ENCODE peak calls at places on chromosomes 12 and 14, in ten cellular contexts. One of them, this sample, is unnamed.

GRCh38 chr12:3680919-3681594 is 71.9 kb downstream of the CRACR2A start:
- DNase-seq in thyroid gland: peak; percentile 71
- DNase-seq in esophagus muscularis mucosa: peak; percentile 89
- DNase-seq in A549: no peak
- DNase-seq in IMR-90: no peak
- DNase-seq in heart left ventricle: peak; percentile 49
- DNase-seq in endothelial cell of umbilical vein: peak; percentile 61
- DNase-seq in body of pancreas: peak; percentile 72
- DNase-seq in HCT116: no peak
- DNase-seq in adrenal gland: no peak
- DNase-seq in this sample: peak; percentile 67

GRCh38 chr12:27366621-27367020 is 34.0 kb downstream of the BMAL2 start:
- DNase-seq in adrenal gland: no peak
- DNase-seq in A549: no peak
- DNase-seq in body of pancreas: no peak
- DNase-seq in IMR-90: no peak
- DNase-seq in heart left ventricle: no peak
- DNase-seq in thyroid gland: no peak
- DNase-seq in endothelial cell of umbilical vein: peak; percentile 58
- DNase-seq in esophagus muscularis mucosa: no peak
- DNase-seq in HCT116: no peak
- DNase-seq in this sample: no peak

GRCh38 chr14:103607039-103607668 is 21.9 kb upstream of the KLC1 start:
- DNase-seq in IMR-90: peak; percentile 92
- DNase-seq in HCT116: no peak
- DNase-seq in body of pancreas: peak; percentile 48
- DNase-seq in heart left ventricle: peak; percentile 85
- DNase-seq in thyroid gland: peak; percentile 54
- DNase-seq in esophagus muscularis mucosa: peak; percentile 96
- DNase-seq in adrenal gland: peak; percentile 80
- DNase-seq in A549: peak; percentile 37
- DNase-seq in endothelial cell of umbilical vein: peak; percentile 55
- DNase-seq in this sample: peak; percentile 81

GRCh38 chr12:121748571-121749265 is 36.2 kb downstream of the TMEM120B start:
- DNase-seq in body of pancreas: no peak
- DNase-seq in A549: peak; percentile 96
- DNase-seq in HCT116: no peak
- DNase-seq in thyroid gland: no peak
- DNase-seq in heart left ventricle: no peak
- DNase-seq in IMR-90: peak; percentile 96
- DNase-seq in adrenal gland: peak; percentile 93
- DNase-seq in esophagus muscularis mucosa: no peak
- DNase-seq in endothelial cell of umbilical vein: peak; percentile 95
- DNase-seq in this sample: no peak

GRCh38 chr12:76519538-76519937 is 40.0 kb downstream of the OSBPL8 start:
- DNase-seq in IMR-90: no peak
- DNase-seq in adrenal gland: no peak
- DNase-seq in thyroid gland: no peak
- DNase-seq in endothelial cell of umbilical vein: peak; percentile 68
- DNase-seq in A549: no peak
- DNase-seq in body of pancreas: no peak
- DNase-seq in esophagus muscularis mucosa: no peak
- DNase-seq in HCT116: no peak
- DNase-seq in heart left ventricle: no peak
- DNase-seq in this sample: no peak

GRCh38 chr12:66467932-66468331 is 165.6 kb downstream of the HELB start:
- DNase-seq in HCT116: peak; percentile 46
- DNase-seq in esophagus muscularis mucosa: no peak
- DNase-seq in thyroid gland: no peak
- DNase-seq in IMR-90: peak; percentile 17
- DNase-seq in A549: peak; percentile 36
- DNase-seq in heart left ventricle: no peak
- DNase-seq in endothelial cell of umbilical vein: no peak
- DNase-seq in adrenal gland: no peak
- DNase-seq in body of pancreas: no peak
- DNase-seq in this sample: no peak

GRCh38 chr12:130688027-130688778 is 27.9 kb downstream of the RIMBP2 start:
- DNase-seq in esophagus muscularis mucosa: no peak
- DNase-seq in HCT116: no peak
- DNase-seq in endothelial cell of umbilical vein: no peak
- DNase-seq in heart left ventricle: no peak
- DNase-seq in body of pancreas: no peak
- DNase-seq in IMR-90: no peak
- DNase-seq in A549: no peak
- DNase-seq in adrenal gland: no peak
- DNase-seq in thyroid gland: no peak
- DNase-seq in this sample: no peak

GRCh38 chr12:96752211-96752610 is 154.8 kb upstream of the NEDD1 start:
- DNase-seq in esophagus muscularis mucosa: no peak
- DNase-seq in thyroid gland: no peak
- DNase-seq in adrenal gland: no peak
- DNase-seq in A549: no peak
- DNase-seq in body of pancreas: no peak
- DNase-seq in IMR-90: no peak
- DNase-seq in endothelial cell of umbilical vein: no peak
- DNase-seq in HCT116: no peak
- DNase-seq in heart left ventricle: no peak
- DNase-seq in this sample: no peak

GRCh38 chr14:20667957-20668356 is 16.4 kb upstream of the RNASE4 start:
- DNase-seq in body of pancreas: no peak
- DNase-seq in esophagus muscularis mucosa: no peak
- DNase-seq in A549: no peak
- DNase-seq in adrenal gland: no peak
- DNase-seq in endothelial cell of umbilical vein: no peak
- DNase-seq in IMR-90: no peak
- DNase-seq in thyroid gland: no peak
- DNase-seq in heart left ventricle: no peak
- DNase-seq in HCT116: no peak
- DNase-seq in this sample: no peak

GRCh38 chr14:100576091-100577085 is 10.8 kb downstream of the BEGAIN start:
- DNase-seq in body of pancreas: peak; percentile 3
- DNase-seq in esophagus muscularis mucosa: no peak
- DNase-seq in thyroid gland: no peak
- DNase-seq in heart left ventricle: no peak
- DNase-seq in A549: no peak
- DNase-seq in HCT116: no peak
- DNase-seq in IMR-90: no peak
- DNase-seq in endothelial cell of umbilical vein: no peak
- DNase-seq in adrenal gland: no peak
- DNase-seq in this sample: no peak

GRCh38 chr12:123444396-123445026 is 8.0 kb upstream of the RILPL2 start:
- DNase-seq in body of pancreas: no peak
- DNase-seq in endothelial cell of umbilical vein: peak; percentile 78
- DNase-seq in esophagus muscularis mucosa: no peak
- DNase-seq in thyroid gland: no peak
- DNase-seq in IMR-90: peak; percentile 65
- DNase-seq in HCT116: no peak
- DNase-seq in heart left ventricle: no peak
- DNase-seq in A549: peak; percentile 50
- DNase-seq in adrenal gland: no peak
- DNase-seq in this sample: no peak

DNA sequence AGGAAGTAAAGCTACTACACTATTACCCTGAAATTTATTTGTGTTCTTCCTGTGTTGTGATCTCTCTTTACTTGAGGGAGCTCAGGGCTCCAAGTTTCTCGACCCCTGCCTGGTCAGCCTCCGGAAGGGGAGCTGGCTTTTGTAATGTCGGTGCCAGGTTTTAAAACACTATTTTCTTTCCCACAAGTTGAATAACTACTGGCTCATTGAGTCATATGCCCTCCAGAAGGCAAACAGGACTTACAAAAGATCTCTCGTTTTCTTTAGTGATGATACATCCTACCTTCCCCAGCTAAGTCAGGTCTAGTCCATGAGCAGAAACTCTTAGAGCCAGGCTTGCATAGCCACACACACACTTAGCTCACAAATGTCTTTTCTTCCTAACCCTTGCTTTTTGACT is 209.9 kb upstream of the FLRT2 start:
- DNase-seq in body of pancreas: no peak
- DNase-seq in IMR-90: peak; percentile 73
- DNase-seq in heart left ventricle: no peak
- DNase-seq in A549: no peak
- DNase-seq in adrenal gland: no peak
- DNase-seq in endothelial cell of umbilical vein: peak; percentile 95
- DNase-seq in HCT116: no peak
- DNase-seq in esophagus muscularis mucosa: no peak
- DNase-seq in thyroid gland: no peak
- DNase-seq in this sample: no peak
- TF ChIP-seq CTCF in body of pancreas: no peak
- TF ChIP-seq CTCF in IMR-90: no peak
- TF ChIP-seq CTCF in heart left ventricle: no peak
- TF ChIP-seq CTCF in A549: no peak
- TF ChIP-seq CTCF in adrenal gland: no peak
- TF ChIP-seq CTCF in endothelial cell of umbilical vein: no peak
- TF ChIP-seq CTCF in HCT116: no peak
- TF ChIP-seq CTCF in esophagus muscularis mucosa: no peak
- TF ChIP-seq CTCF in thyroid gland: no peak
- TF ChIP-seq CTCF in this sample: no peak

DNA sequence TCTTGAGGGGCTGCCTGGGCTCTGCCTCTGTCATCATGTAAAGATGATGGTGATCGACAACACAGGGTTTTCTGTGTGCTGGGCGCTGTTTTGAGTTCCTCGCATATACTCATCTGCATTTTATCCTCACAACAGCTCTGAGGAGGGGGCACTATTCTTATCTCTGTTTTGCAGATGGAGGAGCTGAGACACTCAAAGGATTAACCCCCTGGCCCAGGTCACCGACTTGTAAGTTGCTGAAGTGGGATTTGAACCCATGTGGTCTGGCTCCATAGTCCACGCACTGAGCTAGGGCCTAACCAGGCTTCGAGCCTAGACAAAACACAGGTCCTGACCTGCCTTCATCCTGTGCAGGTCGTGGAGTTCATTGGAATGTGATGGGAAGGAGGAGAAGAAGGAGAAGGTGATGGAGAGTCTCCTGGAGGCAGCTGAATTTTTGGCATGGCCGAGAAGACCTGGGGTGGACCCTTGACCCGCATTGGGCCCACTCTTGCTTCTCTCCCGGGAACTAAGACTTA is 140.0 kb downstream of the ASCL4 start:
- DNase-seq in body of pancreas: no peak
- DNase-seq in IMR-90: no peak
- DNase-seq in endothelial cell of umbilical vein: no peak
- DNase-seq in adrenal gland: no peak
- DNase-seq in A549: no peak
- DNase-seq in esophagus muscularis mucosa: peak; percentile 64
- DNase-seq in HCT116: no peak
- DNase-seq in thyroid gland: no peak
- DNase-seq in heart left ventricle: no peak
- DNase-seq in this sample: no peak
- TF ChIP-seq POLR2A in body of pancreas: no peak
- TF ChIP-seq POLR2A in IMR-90: no peak
- TF ChIP-seq POLR2A in endothelial cell of umbilical vein: no peak
- TF ChIP-seq POLR2A in adrenal gland: no peak
- TF ChIP-seq POLR2A in A549: no peak
- TF ChIP-seq POLR2A in esophagus muscularis mucosa: no peak
- TF ChIP-seq POLR2A in HCT116: no peak
- TF ChIP-seq POLR2A in thyroid gland: no peak
- TF ChIP-seq POLR2A in heart left ventricle: no peak
- TF ChIP-seq POLR2A in this sample: no peak

GRCh38 chr12:89087149-89087834 is 265.0 kb downstream of the DUSP6 start:
- DNase-seq in endothelial cell of umbilical vein: peak; percentile 35
- DNase-seq in IMR-90: no peak
- DNase-seq in HCT116: no peak
- DNase-seq in heart left ventricle: no peak
- DNase-seq in esophagus muscularis mucosa: peak; percentile 24
- DNase-seq in body of pancreas: peak; percentile 43
- DNase-seq in A549: no peak
- DNase-seq in adrenal gland: no peak
- DNase-seq in thyroid gland: no peak
- DNase-seq in this sample: peak; percentile 10

GRCh38 chr12:89082354-89082753 is 269.9 kb downstream of the DUSP6 start:
- DNase-seq in esophagus muscularis mucosa: peak; percentile 3
- DNase-seq in thyroid gland: no peak
- DNase-seq in adrenal gland: no peak
- DNase-seq in body of pancreas: no peak
- DNase-seq in HCT116: no peak
- DNase-seq in IMR-90: peak; percentile 48
- DNase-seq in A549: no peak
- DNase-seq in heart left ventricle: no peak
- DNase-seq in endothelial cell of umbilical vein: peak; percentile 25
- DNase-seq in this sample: no peak

GRCh38 chr12:89083491-89083890 is 268.8 kb downstream of the DUSP6 start:
- DNase-seq in esophagus muscularis mucosa: no peak
- DNase-seq in A549: no peak
- DNase-seq in HCT116: no peak
- DNase-seq in endothelial cell of umbilical vein: no peak
- DNase-seq in heart left ventricle: no peak
- DNase-seq in IMR-90: no peak
- DNase-seq in thyroid gland: no peak
- DNase-seq in adrenal gland: no peak
- DNase-seq in body of pancreas: no peak
- DNase-seq in this sample: no peak

GRCh38 chr12:89085421-89085820 is 266.9 kb downstream of the DUSP6 start:
- DNase-seq in body of pancreas: no peak
- DNase-seq in IMR-90: no peak
- DNase-seq in adrenal gland: peak; percentile 23
- DNase-seq in esophagus muscularis mucosa: peak; percentile 91
- DNase-seq in thyroid gland: no peak
- DNase-seq in endothelial cell of umbilical vein: peak; percentile 98
- DNase-seq in HCT116: no peak
- DNase-seq in A549: no peak
- DNase-seq in heart left ventricle: peak; percentile 41
- DNase-seq in this sample: no peak

DNA sequence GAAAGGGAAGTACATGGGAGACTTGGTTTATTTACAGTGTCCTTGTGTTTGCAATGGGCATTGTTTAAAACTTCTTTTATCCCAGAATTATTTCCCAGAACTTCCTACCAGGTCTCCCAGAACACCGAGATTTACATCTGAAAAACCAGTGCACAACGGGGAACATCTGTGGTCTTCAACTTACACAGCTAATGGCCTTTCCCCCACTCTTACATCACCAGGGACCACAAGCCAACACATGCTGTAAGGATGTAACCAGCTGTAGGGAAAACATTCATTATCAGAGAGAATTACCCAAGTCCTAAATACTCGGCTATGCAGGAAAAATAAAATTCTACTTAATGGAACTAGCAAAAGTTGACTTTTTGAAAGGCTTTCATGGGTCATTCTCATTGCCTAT is 267.6 kb downstream of the DUSP6 start:
- DNase-seq in esophagus muscularis mucosa: peak; percentile 81
- DNase-seq in body of pancreas: no peak
- DNase-seq in IMR-90: peak; percentile 80
- DNase-seq in adrenal gland: no peak
- DNase-seq in endothelial cell of umbilical vein: peak; percentile 56
- DNase-seq in HCT116: no peak
- DNase-seq in thyroid gland: no peak
- DNase-seq in A549: no peak
- DNase-seq in heart left ventricle: peak; percentile 23
- DNase-seq in this sample: no peak
- H3K27ac ChIP-seq in esophagus muscularis mucosa: no peak overlapping the region
- H3K27ac ChIP-seq in body of pancreas: no peak overlapping the region
- H3K27ac ChIP-seq in IMR-90: no peak overlapping the region
- H3K27ac ChIP-seq in adrenal gland: no peak overlapping the region
- H3K27ac ChIP-seq in endothelial cell of umbilical vein: peak overlapping the region; percentile 69
- H3K27ac ChIP-seq in HCT116: no peak overlapping the region
- H3K27ac ChIP-seq in thyroid gland: no peak overlapping the region
- H3K27ac ChIP-seq in A549: no peak overlapping the region
- H3K27ac ChIP-seq in heart left ventricle: peak overlapping the region; percentile 33
- H3K27ac ChIP-seq in this sample: no peak overlapping the region

GRCh38 chr12:13229504-13229903 is 33.0 kb downstream of the EMP1 start:
- DNase-seq in adrenal gland: no peak
- DNase-seq in body of pancreas: no peak
- DNase-seq in endothelial cell of umbilical vein: no peak
- DNase-seq in A549: peak; percentile 21
- DNase-seq in heart left ventricle: no peak
- DNase-seq in IMR-90: no peak
- DNase-seq in esophagus muscularis mucosa: peak; percentile 39
- DNase-seq in HCT116: no peak
- DNase-seq in thyroid gland: no peak
- DNase-seq in this sample: no peak
- TF ChIP-seq CTCF in adrenal gland: no peak
- TF ChIP-seq CTCF in body of pancreas: no peak
- TF ChIP-seq CTCF in endothelial cell of umbilical vein: no peak
- TF ChIP-seq CTCF in A549: no peak
- TF ChIP-seq CTCF in heart left ventricle: no peak
- TF ChIP-seq CTCF in IMR-90: no peak
- TF ChIP-seq CTCF in esophagus muscularis mucosa: no peak
- TF ChIP-seq CTCF in HCT116: no peak
- TF ChIP-seq CTCF in thyroid gland: no peak
- TF ChIP-seq CTCF in this sample: no peak

This sample was measured in transverse colon.